ENCODE peak calls at places on chromosomes 4 and X, in four cellular contexts. Z is AG04450; B is CD8-positive, alpha-beta memory T cell; L is dorsolateral prefrontal cortex. A is an unnamed sample.

GRCh38 chrX:70201732-70202131 is 24.4 kb downstream of the DGAT2L6 start:
- DNase-seq in L (no peak), Z (no peak), B (no peak), A (no peak)

GRCh38 chr4:101152521-101152920 is 194.8 kb downstream of the PPP3CA start:
- DNase-seq in L (no peak), Z (no peak), B (no peak), A (no peak)

GRCh38 chr4:93960450-93960849 is 131.9 kb downstream of the ATOH1 start:
- DNase-seq in B (no peak), L (no peak), Z (no peak), A (no peak)

GRCh38 chr4:71980976-71981375 is 50.8 kb upstream of the NPFFR2 start:
- DNase-seq in B (no peak), L (no peak), Z (no peak), A (no peak)

GRCh38 chr4:150896513-150896912 is 118.6 kb downstream of the LRBA start:
- DNase-seq in B (no peak), Z (no peak), L (no peak), A (no peak)

GRCh38 chr4:184763150-184763780 is 29.4 kb upstream of the CENPU start:
- DNase-seq in Z (no peak), B (no peak), L (no peak), A (no peak)

GRCh38 chr4:3246458-3247398 is 2.2 kb upstream of the MSANTD1 start:
- DNase-seq in Z (no peak), L (no peak), B (no peak), A (no peak)

GRCh38 chr4:53586121-53586816 is 5.0 kb downstream of the LNX1 start:
- DNase-seq in B (no peak), Z (peak; percentile 88), L (no peak), A (no peak)

GRCh38 chrX:53714580-53715335 is 28.2 kb upstream of the HUWE1 start:
- DNase-seq in L (no peak), B (peak; percentile 30), Z (no peak), A (no peak)

GRCh38 chr4:103498161-103499070 is 221.4 kb downstream of the TACR3 start:
- DNase-seq in B (no peak), Z (no peak), L (no peak), A (no peak)

GRCh38 chr4:42487230-42487629 is 89.9 kb downstream of the SHISA3 start:
- DNase-seq in Z (no peak), B (no peak), L (no peak), A (no peak)

GRCh38 chrX:123920065-123920785 is 41.3 kb upstream of the STAG2 start:
- DNase-seq in B (no peak), L (no peak), Z (peak; percentile 52), A (no peak)

GRCh38 chr4:151690884-151691283 is 69.9 kb downstream of the GATB start:
- DNase-seq in Z (no peak), L (no peak), B (no peak), A (no peak)

GRCh38 chr4:100087743-100088142 is 102.5 kb downstream of the DDIT4L start:
- DNase-seq in Z (no peak), L (no peak), B (no peak), A (no peak)

GRCh38 chr4:75555294-75556164 is at the start of gene ODAPH:
- DNase-seq in L (no peak), B (no peak), Z (no peak), A (no peak)

GRCh38 chr4:169009281-169010124 is 552 bp downstream of the CBR4 start:
- DNase-seq in Z (no peak), B (peak; percentile 39), L (peak; percentile 53), A (no peak)

GRCh38 chrX:42615161-42615563 is 162.8 kb downstream of the PPP1R2C start:
- DNase-seq in Z (no peak), B (no peak), L (no peak), A (no peak)

GRCh38 chrX:2629316-2630168 is 61.6 kb upstream of the CD99 start:
- DNase-seq in B (no peak), Z (no peak), L (no peak), A (peak; percentile 40)

GRCh38 chr4:144572660-144573059 is 73.3 kb upstream of the HHIP start:
- DNase-seq in B (no peak), L (no peak), Z (no peak), A (no peak)

GRCh38 chrX:108736509-108737479 is at the start of gene IRS4:
- DNase-seq in Z (no peak), B (no peak), L (no peak), A (no peak)

GRCh38 chr4:13966241-13967195 is 339.0 kb upstream of the BOD1L1 start:
- DNase-seq in B (no peak), Z (peak; percentile 49), L (no peak), A (no peak)

DNA sequence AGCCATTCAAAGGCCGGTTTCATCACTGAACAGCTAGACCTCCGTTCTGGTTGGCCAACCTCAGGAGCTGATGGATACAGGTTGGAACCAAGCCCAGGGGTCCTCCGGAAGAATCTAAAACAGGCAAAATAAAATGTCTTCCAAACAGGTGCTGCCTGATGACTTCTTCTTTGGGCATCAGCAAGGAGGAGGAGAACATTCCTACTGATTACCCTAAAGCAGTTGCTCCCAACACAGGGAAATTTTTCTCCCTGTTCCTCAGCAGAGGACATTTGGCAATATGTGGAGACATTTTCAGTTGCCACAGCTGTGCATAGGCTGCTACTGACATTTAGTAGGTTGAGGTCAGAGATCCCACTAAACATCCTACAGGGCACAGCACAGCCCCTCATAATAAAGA is 319.3 kb upstream of the PPARGC1A start:
- DNase-seq in B (no peak), Z (no peak), L (no peak), A (no peak)
- H3K27ac ChIP-seq in B (no peak overlapping the region), Z (no peak overlapping the region), L (no peak overlapping the region), A (no peak overlapping the region)

GRCh38 chr4:41359069-41359769 is 102.5 kb downstream of the UCHL1 start:
- DNase-seq in L (no peak), Z (no peak), B (no peak), A (no peak)

GRCh38 chr4:41360214-41360910 is 103.6 kb downstream of the UCHL1 start:
- DNase-seq in Z (no peak), B (no peak), L (peak; percentile 70), A (no peak)

GRCh38 chr4:41358626-41359025 is 101.9 kb downstream of the UCHL1 start:
- DNase-seq in Z (no peak), L (peak; percentile 71), B (no peak), A (no peak)

GRCh38 chr4:41360911-41361830 is 104.4 kb downstream of the UCHL1 start:
- DNase-seq in B (no peak), L (peak; percentile 65), Z (no peak), A (no peak)

DNA sequence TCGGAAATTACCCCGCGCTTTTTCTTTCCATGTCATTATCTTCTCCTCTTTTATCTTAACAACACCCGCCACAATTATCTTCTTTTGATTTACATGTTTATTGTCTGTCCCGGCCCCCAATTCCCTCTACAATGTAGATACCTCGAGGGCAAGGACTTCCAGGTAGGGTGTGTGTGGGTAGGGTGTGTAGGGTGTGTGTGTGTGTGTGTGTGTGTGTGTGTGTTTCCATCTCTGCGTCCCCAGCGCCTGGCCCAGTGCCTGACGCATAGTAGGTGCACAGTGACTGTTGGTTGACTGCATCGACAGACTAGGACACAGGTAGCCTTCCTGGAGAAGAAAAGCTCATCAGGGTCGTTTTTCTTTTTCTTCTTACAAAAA is 103.1 kb downstream of the UCHL1 start:
- DNase-seq in Z (no peak), L (no peak), B (no peak), A (no peak)
- H3K27ac ChIP-seq in Z (no peak overlapping the region), L (peak overlapping the region; percentile 97), B (no peak overlapping the region), A (no peak overlapping the region)

GRCh38 chr4:56656346-56656643 is 24.8 kb downstream of the HOPX start:
- DNase-seq in Z (no peak), B (peak; percentile 35), L (no peak), A (no peak)
- H3K27ac ChIP-seq in Z (no peak overlapping the region), B (no peak overlapping the region), L (peak overlapping the region; percentile 66), A (no peak overlapping the region)

GRCh38 chrX:24982306-24982965 is 33.3 kb downstream of the ARX start:
- DNase-seq in L (no peak), Z (no peak), B (no peak), A (no peak)

GRCh38 chrX:24981030-24981429 is 34.7 kb downstream of the ARX start:
- DNase-seq in L (no peak), Z (no peak), B (no peak), A (no peak)

GRCh38 chrX:24983931-24984330 is 31.8 kb downstream of the ARX start:
- DNase-seq in L (no peak), Z (no peak), B (no peak), A (no peak)

DNA sequence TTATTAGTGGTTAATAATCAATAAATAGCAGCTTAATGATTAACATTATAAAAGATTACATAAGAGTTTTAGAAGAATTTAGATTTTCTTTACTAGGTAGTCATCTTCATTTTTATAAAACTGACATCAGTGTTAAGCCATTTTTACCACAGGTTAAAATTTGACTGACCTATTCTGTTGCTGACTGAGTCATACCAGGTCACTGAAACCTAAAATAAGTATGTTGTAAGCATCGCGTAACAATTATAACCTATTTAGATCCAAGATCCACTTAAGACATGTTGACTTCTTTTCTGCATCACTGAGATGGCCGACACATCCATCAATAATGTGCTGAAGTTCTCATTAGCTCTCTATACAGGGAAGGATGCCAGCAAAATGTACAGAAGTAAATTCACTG is 36.7 kb downstream of the ARX start:
- DNase-seq in Z (no peak), B (no peak), L (no peak), A (no peak)
- H3K27ac ChIP-seq in Z (no peak overlapping the region), B (no peak overlapping the region), L (no peak overlapping the region), A (no peak overlapping the region)

DNA sequence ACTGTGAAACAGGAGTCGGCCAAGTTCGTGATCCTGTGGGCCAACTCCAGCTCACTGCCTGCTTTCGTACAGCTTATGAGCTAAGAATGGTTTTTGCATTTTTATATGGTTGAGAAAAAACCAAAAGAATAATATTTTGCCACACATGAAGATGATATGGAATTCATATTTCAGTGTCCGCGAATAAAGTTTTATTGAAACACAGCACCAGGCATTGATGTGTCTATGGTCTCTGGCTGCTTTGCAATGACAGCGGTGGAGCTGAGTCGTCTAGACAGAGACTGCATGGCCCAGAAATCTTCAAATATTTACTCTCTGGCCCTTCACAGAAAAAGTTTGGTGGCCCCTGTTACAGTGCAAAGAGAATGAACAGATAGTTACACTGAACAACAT is 20.2 kb downstream of the CLCN4 start:
- DNase-seq in B (no peak), Z (no peak), L (no peak), A (no peak)
- H3K27ac ChIP-seq in B (no peak overlapping the region), Z (no peak overlapping the region), L (no peak overlapping the region), A (no peak overlapping the region)

GRCh38 chr4:128917781-128918180 is 108.3 kb downstream of the JADE1 start:
- DNase-seq in Z (no peak), L (no peak), B (no peak), A (no peak)
- H3K27ac ChIP-seq in Z (no peak overlapping the region), L (no peak overlapping the region), B (no peak overlapping the region), A (no peak overlapping the region)

A was measured in SK-N-MC.